ENCODE peak calls at places on chromosomes 2 and 18, in four cellular contexts. One of them, this sample, is unnamed.

GRCh38 chr2:236317938-236318396 is 53.8 kb upstream of the ASB18 start:
- DNase-seq in cardiac fibroblast: no peak
- DNase-seq in fibroblast of villous mesenchyme: no peak
- DNase-seq in Panc1: no peak
- DNase-seq in this sample: no peak

GRCh38 chr2:216934623-216935022 is 74.8 kb upstream of the TNP1 start:
- DNase-seq in Panc1: no peak
- DNase-seq in fibroblast of villous mesenchyme: no peak
- DNase-seq in cardiac fibroblast: no peak
- DNase-seq in this sample: no peak

GRCh38 chr2:223055836-223056235 is 3.8 kb downstream of the KCNE4 start:
- DNase-seq in cardiac fibroblast: peak
- DNase-seq in fibroblast of villous mesenchyme: peak
- DNase-seq in Panc1: no peak
- DNase-seq in this sample: no peak

GRCh38 chr2:63712748-63713147 is 124.0 kb downstream of the MDH1 start:
- DNase-seq in cardiac fibroblast: peak
- DNase-seq in Panc1: no peak
- DNase-seq in fibroblast of villous mesenchyme: no peak
- DNase-seq in this sample: no peak

GRCh38 chr2:15146960-15147359 is 414.2 kb downstream of the NBAS start:
- DNase-seq in fibroblast of villous mesenchyme: no peak
- DNase-seq in cardiac fibroblast: no peak
- DNase-seq in Panc1: no peak
- DNase-seq in this sample: no peak

GRCh38 chr2:143960177-143960576 is 559.7 kb downstream of the ZEB2 start:
- DNase-seq in fibroblast of villous mesenchyme: no peak
- DNase-seq in Panc1: no peak
- DNase-seq in cardiac fibroblast: peak
- DNase-seq in this sample: no peak

GRCh38 chr2:127220807-127221527 is 868 bp upstream of the CYP27C1 start:
- DNase-seq in fibroblast of villous mesenchyme: no peak
- DNase-seq in Panc1: no peak
- DNase-seq in cardiac fibroblast: no peak
- DNase-seq in this sample: peak

GRCh38 chr2:101752708-101753107 is 55.2 kb downstream of the MAP4K4 start:
- DNase-seq in cardiac fibroblast: no peak
- DNase-seq in fibroblast of villous mesenchyme: no peak
- DNase-seq in Panc1: no peak
- DNase-seq in this sample: peak

GRCh38 chr2:9951522-9952285 is at the start of gene GRHL1:
- DNase-seq in fibroblast of villous mesenchyme: peak
- DNase-seq in cardiac fibroblast: peak
- DNase-seq in Panc1: peak
- DNase-seq in this sample: peak

GRCh38 chr18:6624271-6624670 is 105.2 kb upstream of the ARHGAP28 start:
- DNase-seq in fibroblast of villous mesenchyme: peak
- DNase-seq in Panc1: no peak
- DNase-seq in cardiac fibroblast: peak
- DNase-seq in this sample: peak

GRCh38 chr2:25808006-25808383 is 70.3 kb downstream of the ASXL2 start:
- DNase-seq in fibroblast of villous mesenchyme: peak
- DNase-seq in cardiac fibroblast: peak
- DNase-seq in Panc1: no peak
- DNase-seq in this sample: no peak

GRCh38 chr2:241344925-241345651 is 11.0 kb upstream of the FARP2 start:
- DNase-seq in Panc1: no peak
- DNase-seq in cardiac fibroblast: peak
- DNase-seq in fibroblast of villous mesenchyme: peak
- DNase-seq in this sample: no peak

GRCh38 chr2:8433390-8433789 is 248.5 kb upstream of the ID2 start:
- DNase-seq in Panc1: no peak
- DNase-seq in fibroblast of villous mesenchyme: no peak
- DNase-seq in cardiac fibroblast: no peak
- DNase-seq in this sample: no peak

GRCh38 chr2:39620067-39620466 is 45.6 kb upstream of the TMEM178A start:
- DNase-seq in Panc1: no peak
- DNase-seq in cardiac fibroblast: peak
- DNase-seq in fibroblast of villous mesenchyme: peak
- DNase-seq in this sample: peak

GRCh38 chr18:49305688-49306336 is 154.6 kb downstream of the DYM start:
- DNase-seq in Panc1: no peak
- DNase-seq in cardiac fibroblast: no peak
- DNase-seq in fibroblast of villous mesenchyme: no peak
- DNase-seq in this sample: no peak

GRCh38 chr2:146997488-146997887 is 847.3 kb upstream of the ACVR2A start:
- DNase-seq in Panc1: no peak
- DNase-seq in fibroblast of villous mesenchyme: no peak
- DNase-seq in cardiac fibroblast: no peak
- DNase-seq in this sample: no peak

GRCh38 chr2:132909427-132909826 is 239.4 kb upstream of the LYPD1 start:
- DNase-seq in fibroblast of villous mesenchyme: no peak
- DNase-seq in cardiac fibroblast: peak
- DNase-seq in Panc1: no peak
- DNase-seq in this sample: no peak

GRCh38 chr2:25377822-25378421 is 36.2 kb upstream of the DNMT3A start:
- DNase-seq in cardiac fibroblast: no peak
- DNase-seq in fibroblast of villous mesenchyme: no peak
- DNase-seq in Panc1: no peak
- DNase-seq in this sample: no peak

GRCh38 chr2:85243101-85244072 is 84.4 kb downstream of the TGOLN2 start:
- DNase-seq in fibroblast of villous mesenchyme: no peak
- DNase-seq in cardiac fibroblast: peak
- DNase-seq in Panc1: no peak
- DNase-seq in this sample: peak

GRCh38 chr18:37322497-37323035 is 243.0 kb downstream of the CELF4 start:
- DNase-seq in Panc1: no peak
- DNase-seq in cardiac fibroblast: peak
- DNase-seq in fibroblast of villous mesenchyme: peak
- DNase-seq in this sample: peak

GRCh38 chr2:55309441-55309840 is 40.4 kb upstream of the MTIF2 start:
- DNase-seq in cardiac fibroblast: peak
- DNase-seq in Panc1: no peak
- DNase-seq in fibroblast of villous mesenchyme: peak
- DNase-seq in this sample: peak

GRCh38 chr2:5673148-5673860 is 18.9 kb upstream of the SOX11 start:
- DNase-seq in Panc1: no peak
- DNase-seq in cardiac fibroblast: no peak
- DNase-seq in fibroblast of villous mesenchyme: no peak
- DNase-seq in this sample: no peak

GRCh38 chr18:2139676-2140075 is 431.6 kb downstream of the METTL4 start:
- DNase-seq in fibroblast of villous mesenchyme: peak
- DNase-seq in cardiac fibroblast: peak
- DNase-seq in Panc1: no peak
- DNase-seq in this sample: peak

GRCh38 chr2:161971532-161971931 is 102.5 kb downstream of the DPP4 start:
- DNase-seq in cardiac fibroblast: no peak
- DNase-seq in Panc1: no peak
- DNase-seq in fibroblast of villous mesenchyme: no peak
- DNase-seq in this sample: no peak

GRCh38 chr2:121748202-121748601 is 7.2 kb upstream of the TSN start:
- DNase-seq in cardiac fibroblast: peak
- DNase-seq in Panc1: no peak
- DNase-seq in fibroblast of villous mesenchyme: peak
- DNase-seq in this sample: peak

GRCh38 chr18:8443505-8443904 is 165.7 kb upstream of the RAB12 start:
- DNase-seq in cardiac fibroblast: peak
- DNase-seq in Panc1: no peak
- DNase-seq in fibroblast of villous mesenchyme: no peak
- DNase-seq in this sample: no peak

GRCh38 chr2:162221064-162221463 is 22.2 kb downstream of the FAP start:
- DNase-seq in fibroblast of villous mesenchyme: peak
- DNase-seq in Panc1: peak
- DNase-seq in cardiac fibroblast: peak
- DNase-seq in this sample: peak

GRCh38 chr18:58977223-58977622 is 112.5 kb downstream of the ZNF532 start:
- DNase-seq in fibroblast of villous mesenchyme: no peak
- DNase-seq in Panc1: no peak
- DNase-seq in cardiac fibroblast: peak
- DNase-seq in this sample: peak

GRCh38 chr18:76490701-76491171 is 4.3 kb downstream of the ZNF516 start:
- DNase-seq in cardiac fibroblast: peak
- DNase-seq in fibroblast of villous mesenchyme: no peak
- DNase-seq in Panc1: no peak
- DNase-seq in this sample: no peak

GRCh38 chr2:238114331-238114841 is 14.2 kb downstream of the ESPNL start:
- DNase-seq in cardiac fibroblast: no peak
- DNase-seq in Panc1: no peak
- DNase-seq in fibroblast of villous mesenchyme: no peak
- DNase-seq in this sample: no peak

GRCh38 chr2:118320640-118321039 is 232.4 kb downstream of the INSIG2 start:
- DNase-seq in fibroblast of villous mesenchyme: no peak
- DNase-seq in cardiac fibroblast: no peak
- DNase-seq in Panc1: no peak
- DNase-seq in this sample: no peak

GRCh38 chr2:70678576-70679143 is 89.3 kb downstream of the ADD2 start:
- DNase-seq in cardiac fibroblast: no peak
- DNase-seq in Panc1: no peak
- DNase-seq in fibroblast of villous mesenchyme: no peak
- DNase-seq in this sample: no peak

GRCh38 chr2:138035597-138036217 is 71.4 kb downstream of the HNMT start:
- DNase-seq in cardiac fibroblast: peak
- DNase-seq in fibroblast of villous mesenchyme: peak
- DNase-seq in Panc1: no peak
- DNase-seq in this sample: peak

GRCh38 chr2:223993634-223994232 is 36.5 kb downstream of the MRPL44 start:
- DNase-seq in fibroblast of villous mesenchyme: peak
- DNase-seq in Panc1: peak
- DNase-seq in cardiac fibroblast: peak
- DNase-seq in this sample: peak

GRCh38 chr2:172704072-172704936 is 31.3 kb upstream of the RAPGEF4 start:
- DNase-seq in fibroblast of villous mesenchyme: peak
- DNase-seq in cardiac fibroblast: peak
- DNase-seq in Panc1: no peak
- DNase-seq in this sample: peak

GRCh38 chr2:111208639-111209038 is 87.9 kb downstream of the BCL2L11 start:
- DNase-seq in fibroblast of villous mesenchyme: no peak
- DNase-seq in Panc1: no peak
- DNase-seq in cardiac fibroblast: no peak
- DNase-seq in this sample: no peak

GRCh38 chr2:111205774-111206173 is 85.1 kb downstream of the BCL2L11 start:
- DNase-seq in fibroblast of villous mesenchyme: no peak
- DNase-seq in cardiac fibroblast: no peak
- DNase-seq in Panc1: no peak
- DNase-seq in this sample: no peak

GRCh38 chr2:111202266-111203040 is 81.7 kb downstream of the BCL2L11 start:
- DNase-seq in Panc1: no peak
- DNase-seq in cardiac fibroblast: peak
- DNase-seq in fibroblast of villous mesenchyme: peak
- DNase-seq in this sample: peak

GRCh38 chr2:111209045-111209514 is 88.4 kb downstream of the BCL2L11 start:
- DNase-seq in fibroblast of villous mesenchyme: peak
- DNase-seq in cardiac fibroblast: peak
- DNase-seq in Panc1: no peak
- DNase-seq in this sample: peak

GRCh38 chr2:111207892-111208291 is 87.2 kb downstream of the BCL2L11 start:
- DNase-seq in fibroblast of villous mesenchyme: no peak
- DNase-seq in cardiac fibroblast: no peak
- DNase-seq in Panc1: no peak
- DNase-seq in this sample: no peak
- TF ChIP-seq CTCF in fibroblast of villous mesenchyme: no peak
- TF ChIP-seq CTCF in cardiac fibroblast: no peak
- TF ChIP-seq CTCF in Panc1: no peak
- TF ChIP-seq CTCF in this sample: no peak

GRCh38 chr2:68365087-68365486 is at the start of gene PLEK:
- DNase-seq in fibroblast of villous mesenchyme: peak
- DNase-seq in cardiac fibroblast: no peak
- DNase-seq in Panc1: no peak
- DNase-seq in this sample: peak

GRCh38 chr2:68367918-68368656 is 3.0 kb downstream of the PLEK start:
- DNase-seq in cardiac fibroblast: no peak
- DNase-seq in fibroblast of villous mesenchyme: no peak
- DNase-seq in Panc1: no peak
- DNase-seq in this sample: no peak

GRCh38 chr2:68368657-68369339 is 3.7 kb downstream of the PLEK start:
- DNase-seq in Panc1: no peak
- DNase-seq in cardiac fibroblast: peak
- DNase-seq in fibroblast of villous mesenchyme: peak
- DNase-seq in this sample: peak

GRCh38 chr2:68363731-68364130 is 1.4 kb upstream of the PLEK start:
- DNase-seq in fibroblast of villous mesenchyme: no peak
- DNase-seq in Panc1: no peak
- DNase-seq in cardiac fibroblast: no peak
- DNase-seq in this sample: no peak

GRCh38 chr2:68366083-68366560 is 1.0 kb downstream of the PLEK start:
- DNase-seq in Panc1: no peak
- DNase-seq in fibroblast of villous mesenchyme: no peak
- DNase-seq in cardiac fibroblast: no peak
- DNase-seq in this sample: no peak
- H3K4me3 ChIP-seq in Panc1: no peak
- H3K4me3 ChIP-seq in fibroblast of villous mesenchyme: no peak
- H3K4me3 ChIP-seq in cardiac fibroblast: no peak
- H3K4me3 ChIP-seq in this sample: no peak

DNA sequence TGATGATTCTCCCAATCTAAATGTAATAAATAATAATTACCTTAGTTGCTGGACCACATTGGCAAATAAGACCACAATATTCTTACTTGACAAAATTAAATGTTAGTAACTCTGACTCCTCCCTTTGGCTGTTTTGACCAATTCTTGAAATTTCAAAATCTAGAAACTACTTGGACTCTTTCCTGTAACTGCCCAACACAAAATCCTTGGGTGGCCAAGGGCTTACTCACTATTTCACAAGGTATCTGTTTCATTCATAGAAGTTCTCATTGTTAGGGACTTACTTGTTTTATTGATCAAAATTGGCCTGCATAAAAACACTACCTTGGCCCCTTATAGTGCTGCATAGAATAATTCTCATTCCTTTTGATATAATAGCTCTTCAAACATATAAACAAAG is 19.4 kb downstream of the CDH20 start:
- DNase-seq in fibroblast of villous mesenchyme: no peak
- DNase-seq in Panc1: no peak
- DNase-seq in cardiac fibroblast: no peak
- DNase-seq in this sample: no peak
- TF ChIP-seq CTCF in fibroblast of villous mesenchyme: no peak
- TF ChIP-seq CTCF in Panc1: no peak
- TF ChIP-seq CTCF in cardiac fibroblast: no peak
- TF ChIP-seq CTCF in this sample: no peak

GRCh38 chr2:176164184-176164802 is 7.2 kb downstream of the HOXD3 start:
- DNase-seq in cardiac fibroblast: no peak
- DNase-seq in fibroblast of villous mesenchyme: no peak
- DNase-seq in Panc1: no peak
- DNase-seq in this sample: no peak
- H3K4me3 ChIP-seq in cardiac fibroblast: no peak
- H3K4me3 ChIP-seq in fibroblast of villous mesenchyme: no peak
- H3K4me3 ChIP-seq in Panc1: no peak
- H3K4me3 ChIP-seq in this sample: no peak

GRCh38 chr2:139386401-139386800 is 606.2 kb upstream of the NXPH2 start:
- DNase-seq in fibroblast of villous mesenchyme: no peak
- DNase-seq in cardiac fibroblast: no peak
- DNase-seq in Panc1: no peak
- DNase-seq in this sample: no peak

GRCh38 chr2:139394801-139395200 is 614.6 kb upstream of the NXPH2 start:
- DNase-seq in Panc1: no peak
- DNase-seq in fibroblast of villous mesenchyme: no peak
- DNase-seq in cardiac fibroblast: no peak
- DNase-seq in this sample: no peak

GRCh38 chr2:139383532-139383931 is 603.3 kb upstream of the NXPH2 start:
- DNase-seq in Panc1: no peak
- DNase-seq in cardiac fibroblast: no peak
- DNase-seq in fibroblast of villous mesenchyme: no peak
- DNase-seq in this sample: no peak

GRCh38 chr2:139389391-139389790 is 609.2 kb upstream of the NXPH2 start:
- DNase-seq in fibroblast of villous mesenchyme: no peak
- DNase-seq in Panc1: no peak
- DNase-seq in cardiac fibroblast: no peak
- DNase-seq in this sample: no peak
- TF ChIP-seq CTCF in fibroblast of villous mesenchyme: no peak
- TF ChIP-seq CTCF in Panc1: no peak
- TF ChIP-seq CTCF in cardiac fibroblast: no peak
- TF ChIP-seq CTCF in this sample: no peak

This sample was measured in choroid plexus epithelial cell.